ENCODE peak calls at places on chromosome 22, in five cellular contexts. I, J, R, X and F are unnamed samples.

GRCh38 chr22:20427104-20427944 is 10.3 kb downstream of the SCARF2 start:
- DNase-seq in I (no peak), J (no peak), R (no peak), X (no peak), F (no peak)

GRCh38 chr22:46129390-46130041 is 20.8 kb upstream of the PPARA start:
- DNase-seq in I (no peak), J (no peak), R (no peak), X (peak; percentile 68), F (no peak)

GRCh38 chr22:41248758-41249157 is 8.0 kb upstream of the CHADL start:
- DNase-seq in I (no peak), J (no peak), R (no peak), X (no peak), F (no peak)

GRCh38 chr22:21714059-21714770 is 21.4 kb downstream of the YPEL1 start:
- DNase-seq in I (no peak), J (no peak), R (no peak), X (no peak), F (no peak)

GRCh38 chr22:29914165-29914564 is 31.2 kb downstream of the MTMR3 start:
- DNase-seq in I (peak; percentile 49), J (no peak), R (no peak), X (no peak), F (no peak)

GRCh38 chr22:27473533-27473932 is 328.0 kb downstream of the MN1 start:
- DNase-seq in I (no peak), J (no peak), R (no peak), X (no peak), F (no peak)

GRCh38 chr22:26326803-26327202 is 102.3 kb upstream of the ASPHD2 start:
- DNase-seq in I (no peak), J (no peak), R (no peak), X (no peak), F (no peak)

GRCh38 chr22:31540966-31541365 is 44.6 kb downstream of the SFI1 start:
- DNase-seq in I (no peak), J (no peak), R (no peak), X (no peak), F (no peak)

GRCh38 chr22:30610299-30610698 is 3.3 kb downstream of the TCN2 start:
- DNase-seq in I (no peak), J (no peak), R (no peak), X (no peak), F (no peak)

GRCh38 chr22:37154925-37155712 is 5.4 kb upstream of the IL2RB start:
- DNase-seq in I (no peak), J (no peak), R (no peak), X (no peak), F (no peak)

GRCh38 chr22:29748248-29748893 is 18.4 kb downstream of the ZMAT5 start:
- DNase-seq in I (no peak), J (no peak), R (peak; percentile 23), X (peak; percentile 20), F (no peak)

GRCh38 chr22:26054846-26055245 is 114.4 kb upstream of the SEZ6L start:
- DNase-seq in I (no peak), J (no peak), R (no peak), X (no peak), F (no peak)

GRCh38 chr22:38973289-38974169 is 8.6 kb upstream of the APOBEC3B start:
- DNase-seq in I (no peak), J (peak; percentile 29), R (peak; percentile 57), X (no peak), F (peak; percentile 53)

GRCh38 chr22:44419429-44419828 is 78.6 kb downstream of the RTL6 start:
- DNase-seq in I (peak; percentile 15), J (no peak), R (no peak), X (no peak), F (no peak)

GRCh38 chr22:38870312-38870741 is 1.7 kb downstream of the CBX6 start:
- DNase-seq in I (peak; percentile 75), J (peak; percentile 74), R (peak; percentile 90), X (peak; percentile 96), F (peak; percentile 79)

GRCh38 chr22:36010090-36010489 is 18.5 kb downstream of the RBFOX2 start:
- DNase-seq in I (no peak), J (no peak), R (no peak), X (no peak), F (no peak)

GRCh38 chr22:44245867-44246266 is 65.1 kb downstream of the PARVG start:
- DNase-seq in I (no peak), J (no peak), R (no peak), X (no peak), F (peak; percentile 37)

GRCh38 chr22:47027766-47028165 is 265.3 kb downstream of the TBC1D22A start:
- DNase-seq in I (no peak), J (no peak), R (no peak), X (no peak), F (no peak)

GRCh38 chr22:29710922-29711593 is 8.7 kb upstream of the CABP7 start:
- DNase-seq in I (no peak), J (no peak), R (no peak), X (no peak), F (no peak)

GRCh38 chr22:39209756-39210155 is 35.0 kb downstream of the PDGFB start:
- DNase-seq in I (no peak), J (no peak), R (no peak), X (no peak), F (no peak)

GRCh38 chr22:46065733-46066454 is 84.4 kb upstream of the PPARA start:
- DNase-seq in I (no peak), J (no peak), R (no peak), X (no peak), F (no peak)

GRCh38 chr22:35212020-35212419 is 45.3 kb upstream of the HMGXB4 start:
- DNase-seq in I (peak; percentile 15), J (no peak), R (no peak), X (no peak), F (no peak)

GRCh38 chr22:20799449-20799848 is 25.5 kb downstream of the SERPIND1 start:
- DNase-seq in I (no peak), J (no peak), R (no peak), X (no peak), F (no peak)

GRCh38 chr22:36541831-36542391 is 12.9 kb upstream of the EIF3D start:
- DNase-seq in I (peak; percentile 81), J (no peak), R (no peak), X (no peak), F (no peak)

GRCh38 chr22:24768537-24769374 is 5.8 kb downstream of the PIWIL3 start:
- DNase-seq in I (peak; percentile 39), J (peak; percentile 16), R (peak; percentile 76), X (peak; percentile 33), F (peak; percentile 9)

GRCh38 chr22:37633082-37633692 is 6.3 kb upstream of the SH3BP1 start:
- DNase-seq in I (no peak), J (no peak), R (no peak), X (peak; percentile 78), F (no peak)

GRCh38 chr22:25700996-25701815 is 40.8 kb upstream of the MYO18B start:
- DNase-seq in I (peak; percentile 8), J (no peak), R (no peak), X (no peak), F (no peak)

GRCh38 chr22:39234157-39234793 is 10.5 kb downstream of the PDGFB start:
- DNase-seq in I (peak; percentile 72), J (no peak), R (no peak), X (no peak), F (no peak)

GRCh38 chr22:27512283-27512761 is 289.2 kb downstream of the MN1 start:
- DNase-seq in I (peak; percentile 97), J (no peak), R (no peak), X (peak; percentile 19), F (no peak)

GRCh38 chr22:33083212-33083611 is 25.0 kb upstream of the SYN3 start:
- DNase-seq in I (no peak), J (no peak), R (no peak), X (no peak), F (no peak)
- TF ChIP-seq CTCF in I (no peak), J (no peak), R (no peak), X (no peak), F (no peak)

GRCh38 chr22:49515486-49515885 is 312.2 kb downstream of the BRD1 start:
- DNase-seq in I (no peak), J (no peak), R (peak; percentile 19), X (no peak), F (no peak)
- TF ChIP-seq CTCF in I (no peak), J (no peak), R (peak; percentile 18), X (no peak), F (no peak)

DNA sequence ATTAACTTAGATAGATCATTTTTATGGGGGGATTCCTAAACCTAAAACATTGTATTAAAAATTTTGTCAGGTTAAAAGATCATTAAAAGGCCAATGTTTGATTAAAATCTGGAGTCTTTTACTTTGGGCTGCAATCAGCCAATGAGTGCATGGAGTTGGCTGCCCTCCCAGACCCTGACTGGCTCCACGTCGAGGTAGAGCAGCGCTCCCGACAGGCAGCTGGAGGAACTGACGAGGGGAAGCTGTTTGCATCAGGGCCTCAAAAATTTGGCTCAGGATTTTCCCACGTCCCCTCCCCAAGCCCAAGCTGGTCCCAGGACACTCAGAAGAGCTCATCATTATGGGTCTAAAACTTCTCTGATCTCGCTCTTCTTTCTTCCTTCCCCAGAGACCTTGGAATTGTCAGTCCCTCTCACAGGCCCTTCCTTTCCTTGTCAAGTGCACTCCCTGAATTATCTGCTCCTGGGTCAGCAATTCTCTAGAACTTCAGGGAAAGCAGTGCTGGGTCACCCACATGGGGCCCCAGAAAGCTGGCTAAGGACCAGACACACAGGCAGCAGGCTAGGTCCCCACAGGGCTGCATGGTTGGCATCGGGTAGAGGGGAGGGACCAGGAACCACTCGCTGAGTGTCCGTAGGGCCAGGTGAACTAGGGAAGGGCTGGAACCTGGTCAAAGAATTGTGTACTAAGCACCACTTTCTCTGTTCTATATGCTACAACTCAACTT is 119.6 kb upstream of the IGLL5 start:
- DNase-seq in I (no peak), J (no peak), R (no peak), X (no peak), F (no peak)
- TF ChIP-seq CTCF in I (peak; percentile 11), J (no peak), R (no peak), X (no peak), F (no peak)

DNA sequence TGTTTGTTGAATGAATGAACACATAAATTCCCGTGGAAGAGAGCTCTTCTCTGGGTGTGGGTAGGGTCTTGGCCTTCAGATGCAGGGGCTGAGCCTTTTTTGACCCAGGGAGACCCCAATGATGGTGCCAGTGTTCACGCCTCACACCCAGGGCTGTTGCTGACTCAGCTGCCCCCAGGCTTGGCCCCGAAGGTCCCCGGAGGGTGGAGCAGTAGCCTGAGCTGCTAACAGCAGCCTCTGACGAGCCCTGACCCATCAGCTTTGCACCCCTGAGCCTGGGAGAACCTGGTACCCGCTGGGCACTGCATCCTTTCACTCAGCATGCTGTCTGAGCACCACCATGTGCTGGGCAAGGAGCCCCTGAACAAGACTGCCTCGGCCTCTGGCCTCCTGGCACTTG is 23.9 kb downstream of the NFAM1 start:
- DNase-seq in I (no peak), J (no peak), R (no peak), X (no peak), F (no peak)
- TF ChIP-seq CTCF in I (no peak), J (no peak), R (no peak), X (no peak), F (no peak)